ENCODE peak calls at places on chromosomes 6 and 20, in nine cellular contexts. D is GM18507; S is psoas muscle; X is hypothalamus; G is naive thymus-derived CD8-positive, alpha-beta T cell; B is glutamatergic neuron; P is T-helper 9 cell; M is endothelial cell of umbilical vein; T is HTR-8/SVneo. U is an unnamed sample.

GRCh38 chr20:50385733-50386640 is 124.2 kb upstream of the PTPN1 start:
- DNase-seq in D (no peak), B (no peak), P (peak; percentile 46), T (no peak), G (peak; percentile 24), S (no peak), X (no peak), M (no peak), U (no peak)

GRCh38 chr6:108526739-108527174 is 34.0 kb upstream of the FOXO3 start:
- DNase-seq in D (peak; percentile 9), T (peak; percentile 28), S (no peak), P (no peak), G (no peak), M (peak; percentile 52), X (no peak), B (peak; percentile 23), U (no peak)

GRCh38 chr20:57665589-57665971 is 44.2 kb downstream of the PMEPA1 start:
- DNase-seq in M (no peak), X (no peak), S (no peak), P (no peak), T (no peak), B (no peak), D (no peak), G (no peak), U (no peak)

GRCh38 chr6:132730560-132730959 is 16.7 kb upstream of the VNN1 start:
- DNase-seq in T (no peak), S (no peak), X (no peak), B (no peak), M (no peak), G (no peak), D (no peak), P (no peak), U (no peak)

GRCh38 chr20:25229486-25230176 is 18.3 kb upstream of the PYGB start:
- DNase-seq in G (no peak), T (no peak), B (no peak), M (no peak), X (no peak), D (no peak), P (no peak), S (no peak), U (no peak)

GRCh38 chr6:128250370-128251070 is 269.9 kb downstream of the PTPRK start:
- DNase-seq in G (no peak), X (no peak), T (no peak), P (no peak), D (no peak), M (no peak), B (no peak), S (no peak), U (no peak)

GRCh38 chr20:63106108-63106764 is 99.5 kb upstream of the BHLHE23 start:
- DNase-seq in X (no peak), S (no peak), P (no peak), B (no peak), T (no peak), M (no peak), G (no peak), D (no peak), U (peak; percentile 78)

GRCh38 chr6:41503841-41504525 is 42.2 kb upstream of the FOXP4 start:
- DNase-seq in T (peak; percentile 72), S (peak; percentile 25), X (no peak), G (no peak), D (no peak), P (no peak), B (no peak), M (peak; percentile 50), U (no peak)

GRCh38 chr6:44416103-44416502 is 28.6 kb downstream of the CDC5L start:
- DNase-seq in M (peak; percentile 89), D (no peak), S (no peak), T (peak; percentile 6), G (no peak), B (no peak), P (no peak), X (no peak), U (no peak)

GRCh38 chr6:144659735-144660246 is 374.7 kb downstream of the UTRN start:
- DNase-seq in G (no peak), X (no peak), P (no peak), D (no peak), S (no peak), B (no peak), T (no peak), M (no peak), U (no peak)

GRCh38 chr6:81938014-81938761 is 185.7 kb upstream of the TENT5A start:
- DNase-seq in B (no peak), M (peak; percentile 76), P (no peak), D (no peak), T (peak; percentile 20), G (no peak), X (no peak), S (no peak), U (no peak)

GRCh38 chr20:58141496-58141895 is 87.0 kb downstream of the ANKRD60 start:
- DNase-seq in X (no peak), T (no peak), G (no peak), S (no peak), M (no peak), B (no peak), D (no peak), P (no peak), U (peak; percentile 49)

GRCh38 chr20:17939622-17940446 is 28.8 kb downstream of the SNX5 start:
- DNase-seq in T (no peak), B (no peak), X (no peak), P (no peak), G (no peak), D (no peak), M (no peak), S (no peak), U (no peak)

GRCh38 chr20:3238616-3239025 is 369 bp downstream of the SLC4A11 start:
- DNase-seq in B (peak; percentile 52), S (no peak), X (no peak), P (peak; percentile 30), M (no peak), G (peak; percentile 39), T (peak; percentile 71), D (no peak), U (no peak)

GRCh38 chr6:157047951-157048350 is 270.8 kb downstream of the ARID1B start:
- DNase-seq in X (no peak), M (no peak), P (no peak), S (no peak), G (no peak), T (no peak), D (no peak), B (no peak), U (no peak)

U was measured in suprapubic skin.